ENCODE peak calls at places on chromosomes 4 and X, in five cellular contexts. O, W, Y, C and P are unnamed samples. For H3K36me3, the result is how much of the 10 kb centered on the place peaks cover.

GRCh38 chr4:40194602-40195161 is 2.1 kb upstream of the RHOH start:
- DNase-seq in O (peak), W (no peak), Y (no peak), C (no peak), P (no peak)

GRCh38 chrX:44310227-44310626 is 33.2 kb downstream of the EFHC2 start:
- DNase-seq in O (no peak), W (no peak), Y (no peak), C (no peak), P (no peak)

GRCh38 chrX:87160435-87161010 is 357.1 kb upstream of the KLHL4 start:
- DNase-seq in O (no peak), W (no peak), Y (no peak), C (no peak), P (no peak)

GRCh38 chr4:72171761-72172160 is 140.0 kb downstream of the NPFFR2 start:
- DNase-seq in O (no peak), W (no peak), Y (no peak), C (no peak), P (peak)

GRCh38 chr4:185730387-185730786 is 81.6 kb downstream of the SORBS2 start:
- DNase-seq in O (no peak), W (no peak), Y (peak), C (no peak), P (no peak)

GRCh38 chrX:48475295-48475694 is 704 bp upstream of the FTSJ1 start:
- DNase-seq in O (no peak), W (no peak), Y (no peak), C (no peak), P (no peak)

GRCh38 chr4:183557611-183558010 is 52.8 kb downstream of the ING2 start:
- DNase-seq in O (no peak), W (no peak), Y (no peak), C (no peak), P (no peak)

GRCh38 chr4:123832173-123833026 is 435.8 kb downstream of the SPRY1 start:
- DNase-seq in O (peak), W (no peak), Y (peak), C (peak), P (no peak)

GRCh38 chrX:19846995-19847790 is 40.2 kb downstream of the SH3KBP1 start:
- DNase-seq in O (peak), W (no peak), Y (peak), C (no peak), P (peak)

GRCh38 chr4:154911097-154911496 is 130.0 kb downstream of the RBM46 start:
- DNase-seq in O (peak), W (no peak), Y (peak), C (no peak), P (peak)

GRCh38 chr4:30537462-30537861 is 182.7 kb upstream of the PCDH7 start:
- DNase-seq in O (peak), W (no peak), Y (peak), C (no peak), P (no peak)

GRCh38 chrX:72045552-72046277 is 86.0 kb downstream of the RTL5 start:
- DNase-seq in O (no peak), W (no peak), Y (peak), C (no peak), P (peak)

GRCh38 chr4:8702516-8703400 is 110.2 kb downstream of the CPZ start:
- DNase-seq in O (no peak), W (peak), Y (no peak), C (peak), P (peak)

GRCh38 chr4:128521156-128521555 is 233.5 kb upstream of the PGRMC2 start:
- DNase-seq in O (peak), W (no peak), Y (no peak), C (no peak), P (no peak)

GRCh38 chr4:140865830-140866229 is 109.6 kb upstream of the TBC1D9 start:
- DNase-seq in O (peak), W (no peak), Y (no peak), C (no peak), P (no peak)

GRCh38 chr4:140867338-140867737 is 111.2 kb upstream of the TBC1D9 start:
- DNase-seq in O (no peak), W (no peak), Y (no peak), C (no peak), P (no peak)

GRCh38 chr4:140863187-140863586 is 107.0 kb upstream of the TBC1D9 start:
- DNase-seq in O (no peak), W (no peak), Y (no peak), C (no peak), P (no peak)

GRCh38 chr4:140865253-140865652 is 109.1 kb upstream of the TBC1D9 start:
- DNase-seq in O (no peak), W (no peak), Y (no peak), C (no peak), P (no peak)

DNA sequence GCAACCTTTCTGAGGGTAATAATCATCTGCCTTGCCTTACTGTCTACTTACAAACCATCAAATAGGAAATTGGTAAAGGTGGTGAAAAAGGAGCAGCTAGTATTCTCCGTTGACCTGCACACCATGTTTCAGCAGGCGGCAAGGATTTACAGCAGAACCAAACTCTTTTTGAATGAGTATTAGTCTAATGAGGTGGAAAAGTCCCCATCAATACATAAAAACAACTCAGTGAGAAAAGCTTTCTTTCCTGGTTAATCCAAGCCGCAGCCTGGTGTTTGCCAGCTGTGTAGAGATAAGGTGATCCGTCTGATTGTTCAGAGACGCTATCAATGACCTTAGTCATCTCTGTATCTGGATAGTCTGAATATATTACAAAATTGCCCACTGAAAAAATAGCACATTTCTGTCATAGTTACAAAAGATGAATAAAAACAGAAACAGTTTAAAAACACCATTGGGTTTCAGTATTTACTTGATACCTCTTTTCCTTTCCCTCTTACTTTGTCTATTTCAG is 110.4 kb upstream of the TBC1D9 start:
- DNase-seq in O (no peak), W (no peak), Y (no peak), C (no peak), P (no peak)
- H3K4me3 ChIP-seq in O (no peak), W (no peak), Y (no peak), C (no peak), P (no peak)

DNA sequence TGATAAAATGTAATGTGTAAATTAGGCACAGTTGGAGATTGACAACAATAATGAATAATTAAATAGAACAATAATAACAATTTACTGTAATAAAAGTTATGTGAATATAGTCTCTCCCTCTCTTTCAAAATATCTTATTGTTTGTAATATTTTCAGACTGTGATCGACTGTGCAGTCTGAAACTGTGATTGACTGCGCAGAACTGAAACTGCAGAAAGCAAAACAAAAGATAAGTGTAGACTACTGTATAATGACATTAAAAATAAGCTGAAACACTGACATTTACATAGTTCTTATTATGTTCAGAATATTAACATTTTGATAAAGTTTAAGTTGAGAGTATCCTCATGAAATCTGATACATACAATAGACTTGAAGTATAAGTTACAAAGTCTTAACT is 371.0 kb downstream of the CCSER1 start:
- DNase-seq in O (no peak), W (no peak), Y (no peak), C (no peak), P (no peak)
- H3K36me3 ChIP-seq in O (under half), W (under half), Y (under half), C (under half), P (under half)

DNA sequence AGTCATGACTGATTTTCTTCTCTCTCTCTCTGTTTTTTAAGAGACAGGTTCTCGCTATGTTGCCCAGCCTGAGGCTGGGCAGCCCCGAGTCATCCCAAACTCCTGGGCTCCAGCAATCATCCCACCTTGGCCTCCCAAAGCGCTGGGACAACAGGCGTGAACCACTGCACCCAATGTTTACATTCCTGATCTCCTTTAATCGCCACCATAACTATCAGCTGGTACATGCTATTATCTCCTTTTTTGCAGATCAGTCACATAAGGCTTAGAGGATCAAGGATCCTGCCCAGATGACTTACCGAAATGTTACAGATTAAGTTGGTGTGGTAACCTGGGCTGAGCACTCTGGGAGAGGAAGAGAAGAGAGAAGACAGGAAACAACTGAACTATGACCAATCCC is 1.5 kb upstream of the USP46 start:
- DNase-seq in O (no peak), W (no peak), Y (no peak), C (no peak), P (no peak)
- H3K4me3 ChIP-seq in O (no peak), W (no peak), Y (no peak), C (no peak), P (no peak)

DNA sequence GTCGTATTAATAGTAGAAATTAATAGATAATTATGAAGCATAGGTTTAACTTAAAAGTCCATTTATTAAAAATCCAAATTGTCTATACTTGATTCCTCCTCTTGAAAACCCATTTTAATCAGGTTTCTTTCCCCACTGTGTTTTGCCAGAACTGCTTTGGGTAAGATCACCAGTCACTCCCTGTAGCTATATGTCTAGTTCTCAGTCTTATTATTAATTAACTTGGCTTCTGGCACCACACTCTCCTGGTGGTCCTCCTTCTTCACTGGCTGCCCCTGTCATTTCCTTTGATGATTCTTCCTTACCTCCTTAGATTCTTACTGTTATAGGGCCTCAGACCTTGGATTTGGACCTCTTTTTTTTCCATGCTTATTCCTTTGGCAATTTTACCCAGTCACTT is 24.7 kb downstream of the GIMD1 start:
- DNase-seq in O (no peak), W (no peak), Y (no peak), C (no peak), P (no peak)
- H3K36me3 ChIP-seq in O (under half), W (under half), Y (under half), C (under half), P (under half)

GRCh38 chrX:96683997-96684338 is 674 bp upstream of the DIAPH2 start:
- DNase-seq in O (no peak), W (no peak), Y (no peak), C (no peak), P (no peak)
- H3K4me3 ChIP-seq in O (peak), W (peak), Y (peak), C (peak), P (peak)